ENCODE peak calls at places on chromosomes 6 and 20, in four cellular contexts. Y, E, F and C are unnamed samples.
A peak's percentile ranks its signal among the peaks of the same experiment; 100 is the strongest.

GRCh38 chr6:50820590-50821234 is 2.0 kb downstream of the TFAP2B start:
- DNase-seq in Y (no peak), E (no peak), F (no peak), C (no peak)

GRCh38 chr6:115360602-115361325 is 699.9 kb downstream of the FRK start:
- DNase-seq in Y (no peak), F (no peak), E (no peak), C (no peak)

GRCh38 chr6:150370112-150370511 is 1.3 kb downstream of the IYD start:
- DNase-seq in Y (no peak), F (no peak), E (no peak), C (no peak)

GRCh38 chr6:11811644-11812264 is 33.2 kb upstream of the ADTRP start:
- DNase-seq in E (no peak), F (no peak), Y (no peak), C (no peak)

GRCh38 chr6:156174026-156174880 is 602.9 kb upstream of the ARID1B start:
- DNase-seq in E (no peak), F (no peak), Y (no peak), C (no peak)

GRCh38 chr6:165439928-165440554 is 130.6 kb upstream of the C6orf118 start:
- DNase-seq in E (no peak), F (no peak), Y (peak; percentile 45), C (peak; percentile 72)

GRCh38 chr20:32558526-32558925 is 26.6 kb downstream of the NOL4L start:
- DNase-seq in F (no peak), E (no peak), Y (no peak), C (no peak)

GRCh38 chr6:45476341-45476740 is 98.6 kb upstream of the SUPT3H start:
- DNase-seq in Y (no peak), F (no peak), E (no peak), C (no peak)

GRCh38 chr20:10541668-10542411 is 106.7 kb downstream of the SLX4IP start:
- DNase-seq in Y (no peak), F (no peak), E (no peak), C (no peak)

GRCh38 chr20:39105551-39105950 is 143.4 kb downstream of the DHX35 start:
- DNase-seq in Y (no peak), E (no peak), F (no peak), C (no peak)

GRCh38 chr6:36063318-36063717 is 35.7 kb downstream of the MAPK14 start:
- DNase-seq in F (no peak), Y (no peak), E (no peak), C (no peak)

GRCh38 chr6:101116337-101116736 is 235.2 kb upstream of the ASCC3 start:
- DNase-seq in Y (peak; percentile 60), E (no peak), F (no peak), C (no peak)

GRCh38 chr20:11271319-11271718 is 597.5 kb upstream of the JAG1 start:
- DNase-seq in E (no peak), F (no peak), Y (peak; percentile 42), C (peak; percentile 67)

GRCh38 chr6:144912474-144912873 is 627.3 kb downstream of the UTRN start:
- DNase-seq in Y (no peak), F (no peak), E (no peak), C (no peak)

GRCh38 chr6:138107078-138107751 is at the start of gene PERP:
- DNase-seq in E (peak; percentile 60), Y (peak; percentile 80), F (peak; percentile 35), C (peak; percentile 32)

GRCh38 chr6:69084746-69085335 is 449.8 kb downstream of the ADGRB3 start:
- DNase-seq in Y (no peak), F (no peak), E (no peak), C (no peak)

GRCh38 chr6:118584906-118585305 is 36.8 kb downstream of the PLN start:
- DNase-seq in F (no peak), E (no peak), Y (no peak), C (peak; percentile 37)

GRCh38 chr6:100592929-100593328 is 128.2 kb upstream of the SIM1 start:
- DNase-seq in E (no peak), F (no peak), Y (peak; percentile 94), C (no peak)

GRCh38 chr20:14634666-14635065 is 297.3 kb upstream of the FLRT3 start:
- DNase-seq in E (no peak), Y (no peak), F (no peak), C (no peak)

GRCh38 chr6:113447088-113447831 is 409.9 kb upstream of the MARCKS start:
- DNase-seq in F (no peak), Y (no peak), E (no peak), C (no peak)

GRCh38 chr6:43770417-43771209 is 602 bp downstream of the VEGFA start:
- DNase-seq in E (peak; percentile 84), F (no peak), Y (peak; percentile 56), C (peak; percentile 42)

GRCh38 chr6:1315560-1316386 is 3.9 kb downstream of the FOXQ1 start:
- DNase-seq in E (no peak), Y (no peak), F (no peak), C (no peak)

GRCh38 chr6:51725155-51725554 is 362.3 kb downstream of the PKHD1 start:
- DNase-seq in E (no peak), F (no peak), Y (no peak), C (no peak)